ENCODE peak calls at places on chromosomes 6 and 20, in eight cellular contexts. One of them, this sample, is unnamed.

GRCh38 chr6:117906905-117907599 is at the start of gene SLC35F1:
- DNase-seq in WTC11: peak; percentile 81
- DNase-seq in MM.1S: peak; percentile 70
- DNase-seq in Peyer's patch: no peak
- DNase-seq in HFFc6: no peak
- DNase-seq in B cell: no peak
- DNase-seq in left ventricle myocardium inferior: peak; percentile 25
- DNase-seq in uterus: no peak
- DNase-seq in this sample: peak; percentile 78

GRCh38 chr20:53890434-53891305 is 179.7 kb downstream of the BCAS1 start:
- DNase-seq in WTC11: no peak
- DNase-seq in MM.1S: no peak
- DNase-seq in Peyer's patch: no peak
- DNase-seq in HFFc6: no peak
- DNase-seq in B cell: no peak
- DNase-seq in left ventricle myocardium inferior: no peak
- DNase-seq in uterus: no peak
- DNase-seq in this sample: no peak

GRCh38 chr6:166998256-166999144 is 697 bp upstream of the CEP43 start:
- DNase-seq in WTC11: peak; percentile 38
- DNase-seq in MM.1S: no peak
- DNase-seq in Peyer's patch: peak; percentile 26
- DNase-seq in HFFc6: no peak
- DNase-seq in B cell: no peak
- DNase-seq in left ventricle myocardium inferior: peak; percentile 26
- DNase-seq in uterus: peak; percentile 22
- DNase-seq in this sample: peak; percentile 46

GRCh38 chr6:13698715-13699114 is 12.9 kb downstream of the RANBP9 start:
- DNase-seq in WTC11: no peak
- DNase-seq in MM.1S: no peak
- DNase-seq in Peyer's patch: no peak
- DNase-seq in HFFc6: no peak
- DNase-seq in B cell: no peak
- DNase-seq in left ventricle myocardium inferior: no peak
- DNase-seq in uterus: no peak
- DNase-seq in this sample: no peak

GRCh38 chr20:24462461-24463010 is 6.9 kb upstream of the SYNDIG1 start:
- DNase-seq in WTC11: peak; percentile 36
- DNase-seq in MM.1S: peak; percentile 92
- DNase-seq in Peyer's patch: no peak
- DNase-seq in HFFc6: no peak
- DNase-seq in B cell: no peak
- DNase-seq in left ventricle myocardium inferior: no peak
- DNase-seq in uterus: no peak
- DNase-seq in this sample: no peak

GRCh38 chr20:45044084-45044573 is 56.8 kb downstream of the KCNS1 start:
- DNase-seq in WTC11: no peak
- DNase-seq in MM.1S: peak; percentile 85
- DNase-seq in Peyer's patch: no peak
- DNase-seq in HFFc6: peak; percentile 78
- DNase-seq in B cell: peak; percentile 53
- DNase-seq in left ventricle myocardium inferior: no peak
- DNase-seq in uterus: no peak
- DNase-seq in this sample: peak; percentile 45

GRCh38 chr6:167073679-167074274 is 49.1 kb upstream of the CCR6 start:
- DNase-seq in WTC11: no peak
- DNase-seq in MM.1S: no peak
- DNase-seq in Peyer's patch: no peak
- DNase-seq in HFFc6: no peak
- DNase-seq in B cell: no peak
- DNase-seq in left ventricle myocardium inferior: no peak
- DNase-seq in uterus: no peak
- DNase-seq in this sample: no peak

GRCh38 chr6:39731565-39731964 is 6.4 kb upstream of the KIF6 start:
- DNase-seq in WTC11: peak; percentile 18
- DNase-seq in MM.1S: no peak
- DNase-seq in Peyer's patch: no peak
- DNase-seq in HFFc6: no peak
- DNase-seq in B cell: no peak
- DNase-seq in left ventricle myocardium inferior: no peak
- DNase-seq in uterus: no peak
- DNase-seq in this sample: no peak

DNA sequence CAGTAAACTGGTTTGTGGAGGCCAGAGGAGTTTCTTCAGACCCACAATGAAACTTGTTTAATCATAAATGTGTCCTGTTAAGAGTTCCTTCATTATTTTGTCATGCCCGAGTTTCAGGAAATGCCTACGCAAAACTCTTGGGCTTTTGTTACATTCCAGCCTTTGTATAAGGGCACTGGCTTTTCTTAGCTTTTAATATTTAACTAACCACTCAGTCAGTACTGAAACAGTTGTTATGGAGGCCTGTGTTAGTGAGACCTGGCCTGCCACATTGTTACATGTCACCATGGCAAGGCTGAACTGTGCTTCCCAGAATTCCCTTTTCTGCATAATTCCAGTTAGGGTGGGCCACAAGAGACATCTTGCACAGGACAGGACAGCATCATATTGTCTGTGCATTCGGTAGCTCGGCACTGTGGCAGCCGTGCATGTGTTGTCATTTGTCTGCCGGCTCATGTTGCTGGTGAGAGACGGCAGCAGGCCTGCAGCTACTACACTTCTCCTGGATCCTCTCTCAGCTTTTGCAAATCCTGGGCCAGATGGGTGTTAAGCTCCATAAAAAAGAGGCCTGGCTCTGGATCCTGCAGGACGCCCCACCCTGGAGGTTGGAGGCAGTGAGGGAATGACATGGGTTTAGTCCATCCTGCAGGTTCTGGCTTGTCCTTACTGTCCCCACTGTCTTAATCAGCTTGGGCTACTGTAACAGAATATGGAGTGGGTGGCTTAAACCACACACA is 128.7 kb upstream of the DTNBP1 start:
- DNase-seq in WTC11: no peak
- DNase-seq in MM.1S: no peak
- DNase-seq in Peyer's patch: no peak
- DNase-seq in HFFc6: no peak
- DNase-seq in B cell: no peak
- DNase-seq in left ventricle myocardium inferior: no peak
- DNase-seq in uterus: no peak
- DNase-seq in this sample: no peak
- TF ChIP-seq CTCF in WTC11: no peak
- TF ChIP-seq CTCF in MM.1S: no peak
- TF ChIP-seq CTCF in Peyer's patch: no peak
- TF ChIP-seq CTCF in HFFc6: no peak
- TF ChIP-seq CTCF in B cell: no peak
- TF ChIP-seq CTCF in left ventricle myocardium inferior: no peak
- TF ChIP-seq CTCF in uterus: no peak
- TF ChIP-seq CTCF in this sample: no peak

GRCh38 chr6:97591955-97592354 is 308.9 kb upstream of the MMS22L start:
- DNase-seq in WTC11: peak; percentile 57
- DNase-seq in MM.1S: no peak
- DNase-seq in Peyer's patch: no peak
- DNase-seq in HFFc6: no peak
- DNase-seq in B cell: no peak
- DNase-seq in left ventricle myocardium inferior: no peak
- DNase-seq in uterus: no peak
- DNase-seq in this sample: no peak

GRCh38 chr6:97586344-97586743 is 303.3 kb upstream of the MMS22L start:
- DNase-seq in WTC11: no peak
- DNase-seq in MM.1S: no peak
- DNase-seq in Peyer's patch: no peak
- DNase-seq in HFFc6: no peak
- DNase-seq in B cell: no peak
- DNase-seq in left ventricle myocardium inferior: no peak
- DNase-seq in uterus: no peak
- DNase-seq in this sample: peak; percentile 16
- TF ChIP-seq CTCF in WTC11: no peak
- TF ChIP-seq CTCF in MM.1S: peak; percentile 12
- TF ChIP-seq CTCF in Peyer's patch: no peak
- TF ChIP-seq CTCF in HFFc6: no peak
- TF ChIP-seq CTCF in B cell: no peak
- TF ChIP-seq CTCF in left ventricle myocardium inferior: peak; percentile 43
- TF ChIP-seq CTCF in uterus: no peak
- TF ChIP-seq CTCF in this sample: no peak

GRCh38 chr6:26020291-26020982 is 57.8 kb downstream of the TRIM38 start:
- DNase-seq in WTC11: peak; percentile 59
- DNase-seq in MM.1S: peak; percentile 83
- DNase-seq in Peyer's patch: peak; percentile 76
- DNase-seq in HFFc6: peak; percentile 96
- DNase-seq in B cell: peak; percentile 86
- DNase-seq in left ventricle myocardium inferior: peak; percentile 73
- DNase-seq in uterus: peak; percentile 89
- DNase-seq in this sample: peak; percentile 85
- TF ChIP-seq CTCF in WTC11: no peak
- TF ChIP-seq CTCF in MM.1S: no peak
- TF ChIP-seq CTCF in Peyer's patch: no peak
- TF ChIP-seq CTCF in HFFc6: peak; percentile 26
- TF ChIP-seq CTCF in B cell: no peak
- TF ChIP-seq CTCF in left ventricle myocardium inferior: no peak
- TF ChIP-seq CTCF in uterus: no peak
- TF ChIP-seq CTCF in this sample: no peak

GRCh38 chr6:40852667-40853383 is 186.2 kb downstream of the UNC5CL start:
- DNase-seq in WTC11: peak; percentile 68
- DNase-seq in MM.1S: no peak
- DNase-seq in Peyer's patch: no peak
- DNase-seq in HFFc6: peak; percentile 33
- DNase-seq in B cell: no peak
- DNase-seq in left ventricle myocardium inferior: no peak
- DNase-seq in uterus: no peak
- DNase-seq in this sample: peak; percentile 15
- TF ChIP-seq CTCF in WTC11: no peak
- TF ChIP-seq CTCF in MM.1S: peak; percentile 23
- TF ChIP-seq CTCF in Peyer's patch: no peak
- TF ChIP-seq CTCF in HFFc6: peak; percentile 73
- TF ChIP-seq CTCF in B cell: no peak
- TF ChIP-seq CTCF in left ventricle myocardium inferior: peak; percentile 44
- TF ChIP-seq CTCF in uterus: no peak
- TF ChIP-seq CTCF in this sample: no peak

This sample was measured in GM20000.